ENCODE peak calls at places on chromosomes 7 and 10, in four cellular contexts. N, J, Y and E are unnamed samples.

GRCh38 chr10:36345770-36346169 is 703.7 kb upstream of the FZD8 start:
- DNase-seq in Y (no peak), N (no peak), J (no peak), E (no peak)

GRCh38 chr10:46282460-46283216 is 4.2 kb upstream of the ANTXRL start:
- DNase-seq in N (peak; percentile 62), J (peak; percentile 61), Y (peak; percentile 72), E (peak; percentile 15)

GRCh38 chr10:6108631-6109443 is 20.0 kb downstream of the RBM17 start:
- DNase-seq in J (no peak), N (peak; percentile 58), Y (peak; percentile 65), E (peak; percentile 24)

GRCh38 chr10:102799691-102800435 is 37.4 kb downstream of the CYP17A1 start:
- DNase-seq in Y (no peak), J (no peak), N (no peak), E (no peak)

GRCh38 chr7:112204776-112205347 is 1.3 kb downstream of the DOCK4 start:
- DNase-seq in J (no peak), Y (no peak), N (peak; percentile 18), E (peak; percentile 21)

GRCh38 chr7:2894118-2894940 is 50.2 kb upstream of the GNA12 start:
- DNase-seq in J (no peak), N (peak; percentile 76), Y (no peak), E (no peak)

GRCh38 chr10:6269953-6270867 is 67.5 kb downstream of the PFKFB3 start:
- DNase-seq in N (peak; percentile 64), J (no peak), Y (no peak), E (no peak)

GRCh38 chr10:103759100-103759781 is 96.1 kb downstream of the SH3PXD2A start:
- DNase-seq in Y (no peak), J (peak; percentile 47), N (peak; percentile 52), E (no peak)

GRCh38 chr10:6211341-6212265 is 8.9 kb downstream of the PFKFB3 start:
- DNase-seq in J (peak; percentile 81), N (no peak), Y (no peak), E (no peak)

GRCh38 chr7:142452791-142453190 is 194.9 kb upstream of the PRSS58 start:
- DNase-seq in N (no peak), J (no peak), Y (no peak), E (no peak)

GRCh38 chr7:80918909-80919721 is at the start of gene SEMA3C:
- DNase-seq in N (peak; percentile 46), Y (peak; percentile 93), J (peak; percentile 73), E (peak; percentile 82)

GRCh38 chr7:124764847-124765400 is 668 bp downstream of the GPR37 start:
- DNase-seq in Y (peak; percentile 75), J (no peak), N (peak; percentile 51), E (no peak)

GRCh38 chr7:17588730-17589129 is 290.3 kb downstream of the AHR start:
- DNase-seq in N (no peak), J (no peak), Y (no peak), E (no peak)

GRCh38 chr7:34333184-34333583 is 324.8 kb upstream of the NPSR1 start:
- DNase-seq in Y (no peak), N (no peak), J (no peak), E (no peak)

GRCh38 chr7:99949645-99950228 is 20.3 kb upstream of the GJC3 start:
- DNase-seq in J (no peak), Y (no peak), N (no peak), E (no peak)

GRCh38 chr7:87059525-87060287 is at the start of gene ELAPOR2:
- DNase-seq in N (peak; percentile 91), J (peak; percentile 74), Y (peak; percentile 98), E (peak; percentile 8)

GRCh38 chr10:72691470-72692056 is 380 bp upstream of the MCU start:
- DNase-seq in N (no peak), J (no peak), Y (no peak), E (peak; percentile 72)

GRCh38 chr7:25615005-25615404 is 386.7 kb upstream of the NPVF start:
- DNase-seq in J (no peak), N (no peak), Y (no peak), E (no peak)

GRCh38 chr10:24716295-24716694 is 7.4 kb downstream of the ARHGAP21 start:
- DNase-seq in Y (no peak), N (no peak), J (no peak), E (no peak)

GRCh38 chr7:10237306-10237705 is 736.4 kb upstream of the PHF14 start:
- DNase-seq in J (no peak), Y (peak; percentile 37), N (no peak), E (peak; percentile 80)

GRCh38 chr7:17773289-17773626 is 167.0 kb downstream of the SNX13 start:
- DNase-seq in Y (no peak), N (no peak), J (no peak), E (peak; percentile 61)

GRCh38 chr10:4011136-4011812 is 226.3 kb upstream of the KLF6 start:
- DNase-seq in Y (no peak), J (no peak), N (no peak), E (no peak)

GRCh38 chr10:14705548-14706234 is 69.0 kb downstream of the FAM107B start:
- DNase-seq in J (no peak), Y (no peak), N (no peak), E (no peak)

GRCh38 chr10:131085586-131085860 is 226.0 kb downstream of the TCERG1L start:
- DNase-seq in J (no peak), Y (no peak), N (no peak), E (no peak)

GRCh38 chr7:108083980-108084379 is 46.2 kb downstream of the LAMB4 start:
- DNase-seq in J (no peak), N (no peak), Y (no peak), E (peak; percentile 19)

GRCh38 chr7:155299539-155300202 is 2.0 kb downstream of the INSIG1 start:
- DNase-seq in J (no peak), N (peak; percentile 45), Y (peak; percentile 52), E (no peak)

GRCh38 chr10:121077331-121077730 is 226.2 kb downstream of the WDR11 start:
- DNase-seq in J (no peak), Y (no peak), N (no peak), E (no peak)

GRCh38 chr10:71647526-71648354 is 71.8 kb downstream of the C10orf105 start:
- DNase-seq in N (no peak), Y (peak; percentile 41), J (no peak), E (no peak)

GRCh38 chr10:102334106-102334505 is 61.4 kb upstream of the NFKB2 start:
- DNase-seq in J (no peak), Y (no peak), N (no peak), E (no peak)

GRCh38 chr10:94219829-94220228 is 142.9 kb downstream of the NOC3L start:
- DNase-seq in Y (no peak), J (no peak), N (no peak), E (no peak)

GRCh38 chr10:29749150-29749549 is 114.4 kb upstream of the SVIL start:
- DNase-seq in N (no peak), J (no peak), Y (no peak), E (no peak)

GRCh38 chr7:43204081-43204480 is 91.6 kb downstream of the HECW1 start:
- DNase-seq in N (no peak), Y (no peak), J (no peak), E (no peak)

GRCh38 chr10:31838709-31839108 is 89.9 kb downstream of the ARHGAP12 start:
- DNase-seq in Y (no peak), N (no peak), J (no peak), E (no peak)

GRCh38 chr7:5634107-5634950 is 147.1 kb downstream of the RNF216 start:
- DNase-seq in J (peak; percentile 35), N (no peak), Y (peak; percentile 91), E (peak; percentile 50)

GRCh38 chr10:124637091-124637700 is 107.0 kb downstream of the FAM53B start:
- DNase-seq in N (no peak), J (no peak), Y (no peak), E (no peak)

GRCh38 chr10:9010093-9010492 is 955.6 kb downstream of the GATA3 start:
- DNase-seq in J (no peak), N (no peak), Y (no peak), E (no peak)